ENCODE peak calls at places on chromosomes 3 and 15, in eight cellular contexts. One of them, this sample, is unnamed.

GRCh38 chr3:45948409-45948808 is 5.1 kb downstream of the CXCR6 start:
- DNase-seq in heart left ventricle: no peak
- DNase-seq in A549: no peak
- DNase-seq in left ventricle myocardium inferior: no peak
- DNase-seq in bronchial epithelial cell: no peak
- DNase-seq in H1: no peak
- DNase-seq in psoas muscle: no peak
- DNase-seq in GM23338: no peak
- DNase-seq in this sample: no peak

GRCh38 chr3:125108833-125109540 is 53.2 kb upstream of the HEG1 start:
- DNase-seq in heart left ventricle: no peak
- DNase-seq in H1: no peak
- DNase-seq in bronchial epithelial cell: no peak
- DNase-seq in left ventricle myocardium inferior: no peak
- DNase-seq in psoas muscle: no peak
- DNase-seq in GM23338: no peak
- DNase-seq in A549: no peak
- DNase-seq in this sample: no peak

GRCh38 chr3:175932586-175932985 is 1073.5 kb downstream of the NAALADL2 start:
- DNase-seq in H1: no peak
- DNase-seq in bronchial epithelial cell: no peak
- DNase-seq in heart left ventricle: no peak
- DNase-seq in psoas muscle: no peak
- DNase-seq in A549: no peak
- DNase-seq in left ventricle myocardium inferior: no peak
- DNase-seq in GM23338: no peak
- DNase-seq in this sample: no peak

GRCh38 chr3:194224937-194225422 is 89.0 kb downstream of the HES1 start:
- DNase-seq in bronchial epithelial cell: no peak
- DNase-seq in psoas muscle: no peak
- DNase-seq in A549: no peak
- DNase-seq in GM23338: peak; percentile 42
- DNase-seq in heart left ventricle: no peak
- DNase-seq in left ventricle myocardium inferior: no peak
- DNase-seq in H1: no peak
- DNase-seq in this sample: no peak

GRCh38 chr3:3137526-3137925 is 10.8 kb downstream of the TRNT1 start:
- DNase-seq in H1: no peak
- DNase-seq in bronchial epithelial cell: no peak
- DNase-seq in left ventricle myocardium inferior: no peak
- DNase-seq in A549: no peak
- DNase-seq in heart left ventricle: no peak
- DNase-seq in GM23338: no peak
- DNase-seq in psoas muscle: no peak
- DNase-seq in this sample: no peak

GRCh38 chr3:149042766-149043386 is 43.5 kb downstream of the HLTF start:
- DNase-seq in A549: no peak
- DNase-seq in GM23338: no peak
- DNase-seq in psoas muscle: no peak
- DNase-seq in heart left ventricle: no peak
- DNase-seq in left ventricle myocardium inferior: no peak
- DNase-seq in bronchial epithelial cell: peak; percentile 69
- DNase-seq in H1: no peak
- DNase-seq in this sample: peak; percentile 57

GRCh38 chr3:70992131-70992530 is 591.4 kb downstream of the FOXP1 start:
- DNase-seq in H1: no peak
- DNase-seq in bronchial epithelial cell: no peak
- DNase-seq in heart left ventricle: no peak
- DNase-seq in A549: no peak
- DNase-seq in GM23338: no peak
- DNase-seq in left ventricle myocardium inferior: no peak
- DNase-seq in psoas muscle: no peak
- DNase-seq in this sample: no peak

GRCh38 chr3:169060037-169060436 is 603.5 kb downstream of the MECOM start:
- DNase-seq in bronchial epithelial cell: peak; percentile 14
- DNase-seq in left ventricle myocardium inferior: no peak
- DNase-seq in GM23338: no peak
- DNase-seq in A549: no peak
- DNase-seq in H1: no peak
- DNase-seq in heart left ventricle: no peak
- DNase-seq in psoas muscle: no peak
- DNase-seq in this sample: peak; percentile 16

GRCh38 chr15:75578206-75578947 is 738 bp downstream of the PTPN9 start:
- DNase-seq in GM23338: peak; percentile 41
- DNase-seq in psoas muscle: peak; percentile 57
- DNase-seq in bronchial epithelial cell: no peak
- DNase-seq in H1: no peak
- DNase-seq in left ventricle myocardium inferior: peak; percentile 27
- DNase-seq in heart left ventricle: peak; percentile 21
- DNase-seq in A549: no peak
- DNase-seq in this sample: peak; percentile 29

GRCh38 chr3:10816019-10816862 is at the start of gene SLC6A11:
- DNase-seq in A549: no peak
- DNase-seq in left ventricle myocardium inferior: no peak
- DNase-seq in bronchial epithelial cell: peak; percentile 22
- DNase-seq in GM23338: peak; percentile 70
- DNase-seq in H1: no peak
- DNase-seq in psoas muscle: no peak
- DNase-seq in heart left ventricle: no peak
- DNase-seq in this sample: peak; percentile 53

GRCh38 chr3:145134738-145135137 is 1026.2 kb downstream of the PLOD2 start:
- DNase-seq in bronchial epithelial cell: no peak
- DNase-seq in left ventricle myocardium inferior: no peak
- DNase-seq in A549: no peak
- DNase-seq in H1: no peak
- DNase-seq in psoas muscle: no peak
- DNase-seq in GM23338: peak; percentile 11
- DNase-seq in heart left ventricle: no peak
- DNase-seq in this sample: no peak

GRCh38 chr3:183265713-183266417 is 12.8 kb downstream of the B3GNT5 start:
- DNase-seq in H1: no peak
- DNase-seq in psoas muscle: no peak
- DNase-seq in heart left ventricle: no peak
- DNase-seq in bronchial epithelial cell: peak; percentile 100
- DNase-seq in GM23338: peak; percentile 59
- DNase-seq in A549: peak; percentile 70
- DNase-seq in left ventricle myocardium inferior: no peak
- DNase-seq in this sample: peak; percentile 99

GRCh38 chr3:6249679-6250078 is 611.2 kb upstream of the GRM7 start:
- DNase-seq in H1: no peak
- DNase-seq in psoas muscle: no peak
- DNase-seq in A549: no peak
- DNase-seq in GM23338: no peak
- DNase-seq in bronchial epithelial cell: no peak
- DNase-seq in heart left ventricle: no peak
- DNase-seq in left ventricle myocardium inferior: no peak
- DNase-seq in this sample: no peak
- H3K4me3 ChIP-seq in H1: no peak overlapping the region
- H3K4me3 ChIP-seq in psoas muscle: no peak overlapping the region
- H3K4me3 ChIP-seq in A549: no peak overlapping the region
- H3K4me3 ChIP-seq in GM23338: no peak overlapping the region
- H3K4me3 ChIP-seq in bronchial epithelial cell: no peak overlapping the region
- H3K4me3 ChIP-seq in heart left ventricle: no peak overlapping the region
- H3K4me3 ChIP-seq in left ventricle myocardium inferior: no peak overlapping the region
- H3K4me3 ChIP-seq in this sample: no peak overlapping the region

GRCh38 chr15:72341361-72341760 is 21.4 kb upstream of the CELF6 start:
- DNase-seq in GM23338: peak; percentile 93
- DNase-seq in heart left ventricle: no peak
- DNase-seq in bronchial epithelial cell: no peak
- DNase-seq in H1: peak; percentile 46
- DNase-seq in psoas muscle: no peak
- DNase-seq in left ventricle myocardium inferior: no peak
- DNase-seq in A549: no peak
- DNase-seq in this sample: no peak
- TF ChIP-seq CTCF in GM23338: peak; percentile 76
- TF ChIP-seq CTCF in heart left ventricle: no peak
- TF ChIP-seq CTCF in bronchial epithelial cell: peak; percentile 36
- TF ChIP-seq CTCF in H1: peak; percentile 69
- TF ChIP-seq CTCF in psoas muscle: no peak
- TF ChIP-seq CTCF in left ventricle myocardium inferior: peak; percentile 8
- TF ChIP-seq CTCF in A549: peak; percentile 16
- TF ChIP-seq CTCF in this sample: no peak

GRCh38 chr3:172038823-172039222 is 555 bp upstream of the FNDC3B start:
- DNase-seq in heart left ventricle: no peak
- DNase-seq in bronchial epithelial cell: no peak
- DNase-seq in A549: no peak
- DNase-seq in left ventricle myocardium inferior: no peak
- DNase-seq in psoas muscle: peak; percentile 55
- DNase-seq in GM23338: peak; percentile 28
- DNase-seq in H1: no peak
- DNase-seq in this sample: peak; percentile 51
- H3K4me3 ChIP-seq in heart left ventricle: peak overlapping the region; percentile 76
- H3K4me3 ChIP-seq in bronchial epithelial cell: peak overlapping the region; percentile 95
- H3K4me3 ChIP-seq in A549: peak overlapping the region; percentile 99
- H3K4me3 ChIP-seq in left ventricle myocardium inferior: peak overlapping the region; percentile 95
- H3K4me3 ChIP-seq in psoas muscle: peak overlapping the region; percentile 95
- H3K4me3 ChIP-seq in GM23338: peak overlapping the region; percentile 61
- H3K4me3 ChIP-seq in H1: peak overlapping the region; percentile 74
- H3K4me3 ChIP-seq in this sample: peak overlapping the region; percentile 73

DNA sequence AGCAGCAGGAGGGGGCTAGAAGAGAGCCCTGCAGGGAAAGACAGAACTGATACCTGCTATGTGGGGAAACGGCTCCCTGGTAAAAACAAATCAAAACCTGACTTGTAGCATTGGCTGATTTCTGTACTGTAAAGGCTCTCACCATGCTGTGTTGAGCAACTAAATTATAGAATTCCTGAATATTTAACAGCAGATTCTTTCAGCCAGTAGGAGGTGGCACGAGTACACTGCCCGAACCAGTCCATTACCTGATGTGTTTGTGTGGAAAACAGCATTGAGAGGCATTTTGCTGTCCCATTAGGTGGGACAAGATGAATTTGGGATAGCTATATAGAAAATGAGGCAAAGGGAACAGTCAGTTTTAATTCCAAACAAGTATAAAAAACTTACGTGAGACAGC is 201.2 kb downstream of the ATP10A start:
- DNase-seq in H1: no peak
- DNase-seq in heart left ventricle: no peak
- DNase-seq in left ventricle myocardium inferior: no peak
- DNase-seq in GM23338: no peak
- DNase-seq in psoas muscle: no peak
- DNase-seq in A549: no peak
- DNase-seq in bronchial epithelial cell: no peak
- DNase-seq in this sample: no peak
- TF ChIP-seq CTCF in H1: no peak
- TF ChIP-seq CTCF in heart left ventricle: no peak
- TF ChIP-seq CTCF in left ventricle myocardium inferior: no peak
- TF ChIP-seq CTCF in GM23338: no peak
- TF ChIP-seq CTCF in psoas muscle: no peak
- TF ChIP-seq CTCF in A549: no peak
- TF ChIP-seq CTCF in bronchial epithelial cell: no peak
- TF ChIP-seq CTCF in this sample: peak; percentile 4

GRCh38 chr15:80191897-80192595 is 39.2 kb downstream of the FAH start:
- DNase-seq in heart left ventricle: no peak
- DNase-seq in bronchial epithelial cell: no peak
- DNase-seq in GM23338: no peak
- DNase-seq in left ventricle myocardium inferior: no peak
- DNase-seq in psoas muscle: no peak
- DNase-seq in A549: no peak
- DNase-seq in H1: no peak
- DNase-seq in this sample: no peak

GRCh38 chr15:80191198-80191597 is 38.4 kb downstream of the FAH start:
- DNase-seq in bronchial epithelial cell: no peak
- DNase-seq in psoas muscle: no peak
- DNase-seq in heart left ventricle: no peak
- DNase-seq in GM23338: no peak
- DNase-seq in H1: no peak
- DNase-seq in A549: no peak
- DNase-seq in left ventricle myocardium inferior: no peak
- DNase-seq in this sample: no peak

GRCh38 chr15:80199366-80199765 is 46.6 kb downstream of the FAH start:
- DNase-seq in GM23338: peak; percentile 57
- DNase-seq in psoas muscle: no peak
- DNase-seq in H1: no peak
- DNase-seq in left ventricle myocardium inferior: no peak
- DNase-seq in bronchial epithelial cell: no peak
- DNase-seq in heart left ventricle: no peak
- DNase-seq in A549: no peak
- DNase-seq in this sample: no peak

GRCh38 chr15:80194914-80195313 is 42.1 kb downstream of the FAH start:
- DNase-seq in A549: no peak
- DNase-seq in psoas muscle: no peak
- DNase-seq in H1: no peak
- DNase-seq in GM23338: no peak
- DNase-seq in heart left ventricle: no peak
- DNase-seq in left ventricle myocardium inferior: no peak
- DNase-seq in bronchial epithelial cell: no peak
- DNase-seq in this sample: no peak

DNA sequence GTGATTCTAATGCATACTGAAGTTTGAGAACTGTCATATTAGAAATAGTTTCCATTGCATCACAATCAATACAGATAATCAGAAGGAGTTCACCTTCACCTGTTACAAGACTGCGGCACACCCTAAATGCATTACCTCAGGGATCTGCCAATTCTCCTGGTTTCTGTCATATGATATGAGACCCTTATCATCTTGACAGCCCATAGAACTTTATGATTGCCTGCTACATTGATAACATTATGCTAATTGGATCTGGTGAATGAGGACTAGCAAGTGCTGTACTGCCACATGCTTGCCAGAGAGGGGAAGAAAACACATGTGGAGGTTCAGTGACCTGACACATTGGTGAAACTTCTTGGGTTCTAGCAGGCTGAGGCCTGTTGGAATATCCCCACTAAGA is 41.4 kb downstream of the FAH start:
- DNase-seq in A549: no peak
- DNase-seq in GM23338: no peak
- DNase-seq in left ventricle myocardium inferior: no peak
- DNase-seq in bronchial epithelial cell: no peak
- DNase-seq in psoas muscle: no peak
- DNase-seq in heart left ventricle: no peak
- DNase-seq in H1: no peak
- DNase-seq in this sample: no peak
- H3K4me3 ChIP-seq in A549: no peak overlapping the region
- H3K4me3 ChIP-seq in GM23338: no peak overlapping the region
- H3K4me3 ChIP-seq in left ventricle myocardium inferior: no peak overlapping the region
- H3K4me3 ChIP-seq in bronchial epithelial cell: no peak overlapping the region
- H3K4me3 ChIP-seq in psoas muscle: no peak overlapping the region
- H3K4me3 ChIP-seq in heart left ventricle: no peak overlapping the region
- H3K4me3 ChIP-seq in H1: no peak overlapping the region
- H3K4me3 ChIP-seq in this sample: no peak overlapping the region